ENCODE peak calls at places on chromosomes 3 and 15, in four cellular contexts. S is HepG2, T is GM12878, O is A549. U is an unnamed sample.
A peak's percentile ranks its signal among the peaks of the same experiment; 100 is the strongest.

GRCh38 chr3:72230774-72231379 is 445.9 kb upstream of the PROK2 start:
- ATAC-seq in S (no peak), T (no peak), O (no peak), U (no peak)

GRCh38 chr3:171916888-171917287 is 73.7 kb downstream of the TMEM212 start:
- ATAC-seq in S (no peak), T (no peak), O (no peak), U (no peak)

GRCh38 chr3:73805435-73805834 is 180.7 kb upstream of the PDZRN3 start:
- ATAC-seq in S (no peak), T (no peak), O (no peak), U (peak; percentile 94)

GRCh38 chr3:150936693-150937092 is 31.5 kb upstream of the MINDY4B start:
- ATAC-seq in S (no peak), T (peak; percentile 31), O (no peak), U (no peak)

GRCh38 chr15:80177151-80177550 is 24.4 kb downstream of the FAH start:
- ATAC-seq in S (no peak), T (no peak), O (no peak), U (no peak)

GRCh38 chr3:32371466-32372212 is 20.0 kb upstream of the CMTM7 start:
- ATAC-seq in S (no peak), T (peak; percentile 48), O (no peak), U (no peak)

GRCh38 chr3:32000877-32001276 is 19.3 kb downstream of the ZNF860 start:
- ATAC-seq in S (peak; percentile 69), T (no peak), O (no peak), U (no peak)

GRCh38 chr15:57086857-57087427 is 168.5 kb downstream of the TCF12 start:
- ATAC-seq in S (no peak), T (no peak), O (no peak), U (no peak)

GRCh38 chr3:10160346-10160745 is 4.4 kb upstream of the IRAK2 start:
- ATAC-seq in S (no peak), T (no peak), O (no peak), U (no peak)

GRCh38 chr3:177201707-177202397 is 4.6 kb upstream of the TBL1XR1 start:
- ATAC-seq in S (no peak), T (peak; percentile 89), O (no peak), U (no peak)

GRCh38 chr3:105347625-105348302 is 18.9 kb upstream of the ALCAM start:
- ATAC-seq in S (no peak), T (peak; percentile 76), O (no peak), U (no peak)

GRCh38 chr3:72891053-72891855 is 3.4 kb downstream of the GXYLT2 start:
- ATAC-seq in S (peak; percentile 28), T (no peak), O (no peak), U (peak; percentile 38)

GRCh38 chr3:138384971-138385370 is 36.6 kb downstream of the MRAS start:
- ATAC-seq in S (no peak), T (no peak), O (no peak), U (no peak)

GRCh38 chr3:188764609-188765008 is 407.2 kb upstream of the TPRG1 start:
- ATAC-seq in S (no peak), T (no peak), O (no peak), U (peak; percentile 61)

GRCh38 chr15:76815421-76815820 is 89.7 kb downstream of the SCAPER start:
- ATAC-seq in S (no peak), T (no peak), O (no peak), U (no peak)

GRCh38 chr15:40032125-40032839 is 6.7 kb downstream of the SRP14 start:
- ATAC-seq in S (no peak), T (no peak), O (no peak), U (peak; percentile 63)

GRCh38 chr15:70091649-70092461 is 5.9 kb downstream of the TLE3 start:
- ATAC-seq in S (peak; percentile 30), T (peak; percentile 15), O (no peak), U (no peak)

GRCh38 chr15:44675911-44676310 is 12.4 kb upstream of the SPG11 start:
- ATAC-seq in S (no peak), T (no peak), O (no peak), U (no peak)

GRCh38 chr15:74318376-74319137 is 48.9 kb downstream of the CYP11A1 start:
- ATAC-seq in S (no peak), T (peak; percentile 21), O (no peak), U (peak; percentile 41)

GRCh38 chr3:142007710-142008399 is 131.4 kb downstream of the ATP1B3 start:
- ATAC-seq in S (no peak), T (no peak), O (no peak), U (no peak)

GRCh38 chr3:49006591-49007067 is 562 bp upstream of the WDR6 start:
- ATAC-seq in S (peak; percentile 2), T (peak; percentile 3), O (peak; percentile 5), U (peak; percentile 1)

GRCh38 chr3:49005298-49005680 is 1.9 kb upstream of the WDR6 start:
- ATAC-seq in S (no peak), T (no peak), O (no peak), U (no peak)

GRCh38 chr3:49007068-49007770 is at the start of gene WDR6:
- ATAC-seq in S (peak; percentile 93), T (peak; percentile 94), O (peak; percentile 94), U (peak; percentile 96)

GRCh38 chr3:49004352-49005297 is 2.6 kb upstream of the WDR6 start:
- ATAC-seq in S (no peak), T (no peak), O (no peak), U (no peak)

DNA sequence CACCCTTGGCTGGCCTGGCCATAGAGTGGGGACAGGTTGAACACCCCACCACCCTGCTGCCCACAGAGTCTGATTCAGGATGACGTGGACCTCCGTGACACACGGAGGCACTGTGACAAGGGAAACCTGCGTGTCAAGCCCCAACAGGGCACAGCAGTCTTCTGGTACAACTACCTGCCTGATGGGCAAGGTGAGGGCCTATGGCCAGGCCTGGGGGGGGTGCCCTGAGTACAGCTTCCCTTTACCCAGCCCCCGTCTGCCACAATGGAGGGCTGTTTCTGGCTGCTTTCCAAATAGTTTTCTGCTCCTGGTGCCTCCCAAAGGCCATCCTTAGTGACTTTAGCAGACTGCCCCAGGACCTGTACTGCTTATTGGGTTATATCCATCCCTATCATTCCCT is 1.2 kb upstream of the WDR6 start:
- ATAC-seq in S (no peak), T (no peak), O (no peak), U (no peak)
- H3K4me3 ChIP-seq in S (peak overlapping the region; percentile 74), T (peak overlapping the region; percentile 78), O (peak overlapping the region; percentile 100), U (no peak overlapping the region)

DNA sequence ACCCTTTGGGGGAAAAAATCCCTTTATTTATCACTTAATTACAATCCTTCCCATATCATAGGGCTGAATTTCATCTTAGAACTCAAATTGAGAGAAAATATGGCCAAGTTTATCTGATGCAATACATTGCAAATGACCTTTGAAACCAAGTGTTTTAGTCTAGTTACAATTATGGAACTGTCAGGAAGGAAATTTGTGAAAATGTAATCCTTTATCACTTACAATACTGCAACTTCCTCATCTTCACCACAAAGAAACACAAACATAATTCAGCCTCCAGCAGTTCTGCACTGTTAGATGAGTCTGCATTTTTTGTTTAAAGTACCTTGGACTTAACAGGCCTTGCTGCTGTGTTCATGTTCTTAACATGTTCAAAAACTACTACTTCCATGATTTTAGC is 4.6 kb downstream of the CCPG1 start:
- ATAC-seq in S (no peak), T (peak; percentile 24), O (no peak), U (no peak)
- TF ChIP-seq EP300 in S (no peak), T (peak; percentile 49), O (no peak), U (no peak)

GRCh38 chr3:59809750-59810444 is 760.1 kb upstream of the CFAP20DC start:
- ATAC-seq in S (no peak), T (peak; percentile 49), O (peak; percentile 86), U (no peak)
- TF ChIP-seq CTCF in S (no peak), T (peak; percentile 34), O (peak; percentile 39), U (peak; percentile 13)

GRCh38 chr15:78073026-78073425 is 4.5 kb downstream of the TBC1D2B start:
- ATAC-seq in S (no peak), T (no peak), O (no peak), U (no peak)

GRCh38 chr15:78069630-78070029 is 7.9 kb downstream of the TBC1D2B start:
- ATAC-seq in S (no peak), T (peak; percentile 11), O (no peak), U (no peak)

GRCh38 chr15:78070049-78070698 is 7.3 kb downstream of the TBC1D2B start:
- ATAC-seq in S (no peak), T (no peak), O (no peak), U (no peak)

GRCh38 chr15:78071378-78071777 is 6.1 kb downstream of the TBC1D2B start:
- ATAC-seq in S (no peak), T (no peak), O (no peak), U (no peak)

DNA sequence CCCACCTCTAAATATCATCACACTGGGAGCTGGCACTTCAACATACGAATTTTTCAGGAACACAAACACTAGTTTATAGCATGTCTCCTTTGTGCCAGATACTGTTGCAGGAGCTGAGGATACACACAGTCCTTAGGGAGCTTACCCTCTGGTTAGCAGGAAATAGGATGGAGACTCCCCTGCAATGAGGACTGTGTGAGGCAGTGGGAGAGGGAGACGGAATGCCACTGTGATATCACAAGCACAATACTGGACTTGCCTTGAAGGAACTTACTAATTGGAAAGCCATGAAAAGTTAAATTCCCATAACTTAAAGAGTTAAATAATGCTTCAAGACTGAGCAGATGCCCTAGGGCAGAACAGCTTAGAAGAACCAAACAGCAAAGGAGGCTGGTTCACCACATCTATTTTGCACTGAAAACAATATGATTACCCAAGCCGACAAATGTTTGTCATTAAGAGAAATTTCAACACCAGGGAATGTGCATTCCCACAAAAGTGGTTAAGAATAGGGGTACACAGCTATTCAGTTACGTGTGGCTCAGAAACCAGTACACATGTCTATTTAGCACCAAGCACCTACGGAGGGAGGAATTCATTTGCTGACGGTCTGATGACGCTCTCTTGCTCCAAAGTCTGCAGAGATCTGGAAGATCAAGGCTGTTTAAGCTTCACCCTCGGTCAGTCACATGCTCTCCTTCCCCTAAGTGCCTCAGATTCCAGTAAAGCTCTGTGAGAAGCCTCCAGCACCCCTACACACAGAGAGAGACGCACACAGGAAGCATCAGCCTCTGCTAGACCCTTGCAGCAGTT is 5.2 kb downstream of the TBC1D2B start:
- ATAC-seq in S (peak; percentile 8), T (no peak), O (no peak), U (peak; percentile 44)
- H3K4me3 ChIP-seq in S (no peak overlapping the region), T (no peak overlapping the region), O (no peak overlapping the region), U (peak overlapping the region; percentile 10)

DNA sequence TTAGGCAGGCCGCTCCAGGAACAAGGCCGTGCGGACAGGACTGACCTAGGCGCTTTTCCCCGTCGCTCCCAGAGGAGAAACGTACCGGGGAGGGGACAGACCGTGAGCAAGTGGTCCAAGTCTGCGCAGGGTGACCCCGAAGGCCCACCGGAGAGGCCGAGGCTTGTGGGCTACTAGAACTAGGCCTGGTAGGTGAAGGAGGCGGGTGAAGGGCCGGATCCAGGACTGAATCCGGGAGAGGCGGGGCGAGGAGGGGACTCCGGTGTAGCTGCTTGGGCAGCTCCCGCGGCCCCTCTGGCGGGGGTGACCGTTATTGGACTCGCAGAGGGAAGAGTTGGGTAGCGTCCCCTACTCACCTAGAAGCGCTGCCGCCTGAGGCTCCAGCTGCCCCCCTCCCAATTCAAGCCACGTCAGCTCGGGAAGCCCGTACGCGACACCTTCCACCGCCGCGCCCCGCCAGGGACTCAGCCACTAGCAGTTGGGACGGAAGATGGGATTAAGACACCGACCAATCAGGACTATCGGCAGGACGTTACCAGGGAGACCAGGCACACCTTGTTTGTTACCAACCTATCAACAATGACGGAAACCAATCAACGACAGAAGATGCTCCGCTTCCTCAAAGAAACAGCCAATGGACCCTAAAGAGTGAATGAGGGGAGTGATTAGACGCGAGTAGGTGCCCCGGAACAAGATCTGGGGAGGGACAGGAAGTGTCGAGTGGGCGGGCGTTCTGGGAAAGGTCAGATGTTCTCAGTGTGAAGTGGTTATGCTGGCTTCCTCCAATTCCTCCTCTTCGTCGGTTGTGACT is at the start of gene GOLGB1:
- ATAC-seq in S (peak; percentile 98), T (peak; percentile 96), O (peak; percentile 99), U (peak; percentile 98)
- TF ChIP-seq EP300 in S (no peak), T (no peak), O (no peak), U (no peak)

U was measured in gastroesophageal sphincter.